ENCODE peak calls at places on chromosome 21, in ten cellular contexts. B is NCI-H1436; Z is left cardiac atrium; C is pancreas; I is iris pigment epithelial cell; J is NCI-H510A; U is activated naive CD4-positive, alpha-beta T cell treated with Interleukin-2 at 50 U/mL for 16 hours; N is foreskin fibroblast; O is NCI-H1694; F is brain pericyte. L is an unnamed sample.

GRCh38 chr21:21688877-21689276 is 690.7 kb downstream of the NCAM2 start:
- DNase-seq in J (no peak), U (no peak), B (no peak), O (no peak), C (no peak), Z (no peak), F (no peak), I (peak), N (peak), L (peak)

GRCh38 chr21:16534408-16535099 is 804.8 kb downstream of the USP25 start:
- DNase-seq in C (peak), N (peak), Z (peak), J (no peak), O (no peak), I (peak), B (no peak), U (no peak), F (no peak), L (peak)

GRCh38 chr21:34598931-34599400 is 15.9 kb downstream of the RCAN1 start:
- DNase-seq in B (peak), O (no peak), Z (no peak), C (no peak), I (peak), N (peak), U (no peak), F (no peak), J (no peak), L (no peak)

GRCh38 chr21:27246741-27247140 is 279.9 kb upstream of the ADAMTS5 start:
- DNase-seq in I (peak), N (peak), Z (no peak), B (no peak), O (no peak), U (no peak), J (no peak), F (no peak), C (no peak), L (no peak)

GRCh38 chr21:39633043-39633442 is 20.3 kb downstream of the B3GALT5 start:
- DNase-seq in Z (no peak), N (peak), F (no peak), I (peak), J (no peak), O (no peak), U (no peak), C (no peak), B (no peak), L (no peak)

GRCh38 chr21:28111151-28111619 is 881.5 kb downstream of the LTN1 start:
- DNase-seq in I (peak), U (no peak), B (no peak), J (no peak), O (no peak), N (peak), Z (peak), F (peak), C (peak), L (peak)

GRCh38 chr21:41256771-41257702 is 59.6 kb upstream of the FAM3B start:
- DNase-seq in U (no peak), C (no peak), B (no peak), N (no peak), Z (no peak), F (no peak), I (no peak), O (no peak), J (no peak), L (no peak)

GRCh38 chr21:35743571-35743970 is 316.8 kb downstream of the SETD4 start:
- DNase-seq in O (no peak), F (no peak), Z (no peak), I (peak), J (no peak), U (no peak), C (no peak), N (peak), B (no peak), L (no peak)

GRCh38 chr21:45792682-45793383 is 149.3 kb downstream of the PCBP3 start:
- DNase-seq in O (no peak), B (no peak), I (no peak), F (no peak), J (no peak), Z (no peak), C (no peak), U (no peak), N (no peak), L (no peak)

GRCh38 chr21:42195378-42196031 is 23.4 kb upstream of the ABCG1 start:
- DNase-seq in J (no peak), U (no peak), B (no peak), O (no peak), I (peak), N (peak), Z (no peak), C (peak), F (peak), L (no peak)

GRCh38 chr21:38490411-38491020 is 7.8 kb downstream of the ERG start:
- DNase-seq in C (no peak), I (no peak), Z (no peak), O (no peak), B (no peak), U (no peak), N (no peak), F (no peak), J (no peak), L (no peak)

GRCh38 chr21:33075596-33076195 is 5.8 kb downstream of the OLIG1 start:
- DNase-seq in F (no peak), B (no peak), N (no peak), U (no peak), C (no peak), Z (no peak), J (no peak), I (no peak), O (no peak), L (no peak)

GRCh38 chr21:42313501-42313969 is 1.7 kb downstream of the TFF3 start:
- DNase-seq in N (no peak), Z (no peak), C (no peak), I (no peak), J (peak), F (no peak), O (no peak), U (no peak), B (no peak), L (peak)

GRCh38 chr21:40120944-40121575 is 253.8 kb downstream of the PCP4 start:
- DNase-seq in O (peak), N (peak), F (no peak), C (no peak), J (no peak), U (no peak), B (peak), I (peak), Z (no peak), L (no peak)

GRCh38 chr21:46055863-46056281 is 42.0 kb upstream of the COL6A2 start:
- DNase-seq in U (no peak), C (no peak), I (no peak), N (peak), O (no peak), J (no peak), F (no peak), Z (no peak), B (no peak), L (no peak)

GRCh38 chr21:46095814-46096595 is 1.9 kb upstream of the COL6A2 start:
- DNase-seq in B (no peak), I (no peak), J (no peak), C (no peak), Z (no peak), U (no peak), F (no peak), N (no peak), O (no peak), L (no peak)

GRCh38 chr21:26513212-26513611 is 59.9 kb downstream of the CYYR1 start:
- DNase-seq in F (no peak), B (no peak), C (no peak), J (no peak), I (peak), N (peak), O (no peak), U (no peak), Z (no peak), L (no peak)

GRCh38 chr21:34889537-34890257 is 159.4 kb downstream of the RUNX1 start:
- DNase-seq in N (peak), O (peak), J (peak), U (peak), I (peak), Z (peak), F (no peak), B (peak), C (peak), L (peak)

GRCh38 chr21:43716376-43717165 is 2.4 kb upstream of the PDXK start:
- DNase-seq in U (no peak), N (peak), I (no peak), F (no peak), B (no peak), J (no peak), Z (no peak), O (no peak), C (no peak), L (peak)

GRCh38 chr21:35658242-35658641 is 402.1 kb downstream of the SETD4 start:
- DNase-seq in C (no peak), U (no peak), I (peak), F (peak), O (no peak), J (no peak), Z (no peak), N (peak), B (no peak), L (no peak)

GRCh38 chr21:32889596-32889995 is 118.0 kb upstream of the PAXBP1 start:
- DNase-seq in Z (no peak), U (no peak), B (no peak), C (no peak), O (no peak), J (no peak), I (no peak), F (no peak), N (no peak), L (no peak)

GRCh38 chr21:14833221-14833620 is 231.6 kb downstream of the NRIP1 start:
- DNase-seq in I (no peak), J (no peak), U (no peak), Z (no peak), F (no peak), N (no peak), O (no peak), B (no peak), C (no peak), L (no peak)

GRCh38 chr21:44425307-44425894 is 29.9 kb upstream of the LRRC3 start:
- DNase-seq in J (no peak), F (no peak), I (no peak), U (no peak), B (peak), N (no peak), O (no peak), Z (peak), C (peak), L (no peak)

GRCh38 chr21:38984982-38985422 is 179.3 kb downstream of the ETS2 start:
- DNase-seq in I (peak), F (peak), U (no peak), Z (no peak), N (peak), B (no peak), O (no peak), C (no peak), J (no peak), L (no peak)

GRCh38 chr21:36704281-36704957 is 5.5 kb downstream of the SIM2 start:
- DNase-seq in U (no peak), N (no peak), F (no peak), J (no peak), O (no peak), Z (no peak), I (no peak), B (no peak), C (no peak), L (no peak)

GRCh38 chr21:44801468-44802395 is at the start of gene UBE2G2:
- DNase-seq in I (peak), N (peak), U (peak), C (peak), F (no peak), J (peak), O (peak), Z (peak), B (peak), L (peak)

L was measured in SJCRH30.